ENCODE peak calls at places on chromosomes 16 and 17, in seven cellular contexts. R, F, Y, Z, T, E and S are unnamed samples.

GRCh38 chr17:34071891-34072420 is 183.1 kb upstream of the CCL2 start:
- DNase-seq in R (no peak), F (no peak), Y (no peak), Z (no peak), T (no peak), E (no peak), S (no peak)

GRCh38 chr16:10683160-10683559 is 11.6 kb downstream of the TEKT5 start:
- DNase-seq in R (no peak), F (no peak), Y (no peak), Z (no peak), T (no peak), E (no peak), S (no peak)

GRCh38 chr17:57551321-57552079 is 193.6 kb downstream of the CCDC182 start:
- DNase-seq in R (peak; percentile 84), F (peak; percentile 32), Y (no peak), Z (no peak), T (no peak), E (no peak), S (no peak)

GRCh38 chr17:50547736-50548083 is 736 bp downstream of the SPATA20 start:
- DNase-seq in R (peak; percentile 78), F (peak; percentile 77), Y (no peak), Z (no peak), T (no peak), E (no peak), S (no peak)

GRCh38 chr16:83574388-83574787 is 233.4 kb upstream of the HSBP1 start:
- DNase-seq in R (no peak), F (no peak), Y (no peak), Z (peak; percentile 28), T (peak; percentile 52), E (peak; percentile 43), S (peak; percentile 93)

GRCh38 chr16:67977005-67977404 is 3.3 kb downstream of the DPEP3 start:
- DNase-seq in R (no peak), F (no peak), Y (no peak), Z (no peak), T (no peak), E (no peak), S (no peak)

GRCh38 chr17:41421116-41421515 is 3.3 kb downstream of the KRT37 start:
- DNase-seq in R (no peak), F (no peak), Y (no peak), Z (peak; percentile 79), T (no peak), E (peak; percentile 74), S (peak; percentile 61)

GRCh38 chr17:9829343-9829742 is 3.6 kb downstream of the GLP2R start:
- DNase-seq in R (no peak), F (no peak), Y (no peak), Z (no peak), T (no peak), E (no peak), S (no peak)

GRCh38 chr17:9427460-9428315 is 147.9 kb downstream of the STX8 start:
- DNase-seq in R (no peak), F (no peak), Y (no peak), Z (no peak), T (no peak), E (no peak), S (no peak)

GRCh38 chr16:86044881-86045600 is 146.1 kb downstream of the IRF8 start:
- DNase-seq in R (peak; percentile 76), F (peak; percentile 45), Y (no peak), Z (no peak), T (no peak), E (no peak), S (no peak)

GRCh38 chr17:78890111-78890897 is 12.7 kb downstream of the CEP295NL start:
- DNase-seq in R (peak; percentile 84), F (peak; percentile 44), Y (no peak), Z (no peak), T (no peak), E (no peak), S (no peak)

GRCh38 chr16:77721752-77722314 is 481 bp upstream of the NUDT7 start:
- DNase-seq in R (no peak), F (no peak), Y (no peak), Z (no peak), T (no peak), E (no peak), S (no peak)

GRCh38 chr16:88731699-88732098 is 25.4 kb downstream of the CTU2 start:
- DNase-seq in R (no peak), F (no peak), Y (peak; percentile 93), Z (no peak), T (no peak), E (no peak), S (no peak)

GRCh38 chr16:72938426-72939164 is 109.3 kb downstream of the ZFHX3 start:
- DNase-seq in R (peak; percentile 80), F (peak; percentile 61), Y (no peak), Z (peak; percentile 71), T (peak; percentile 25), E (peak; percentile 90), S (no peak)

GRCh38 chr17:17387461-17388362 is 84.5 kb downstream of the NT5M start:
- DNase-seq in R (peak; percentile 83), F (peak; percentile 78), Y (no peak), Z (no peak), T (no peak), E (no peak), S (no peak)

GRCh38 chr17:28969706-28970393 is 18.5 kb upstream of the PHF12 start:
- DNase-seq in R (no peak), F (no peak), Y (no peak), Z (no peak), T (no peak), E (no peak), S (no peak)

GRCh38 chr17:79621151-79621940 is 10.5 kb upstream of the RBFOX3 start:
- DNase-seq in R (peak; percentile 15), F (no peak), Y (peak; percentile 30), Z (no peak), T (no peak), E (no peak), S (no peak)

GRCh38 chr17:2018716-2019490 is 6.2 kb downstream of the RTN4RL1 start:
- DNase-seq in R (no peak), F (no peak), Y (no peak), Z (no peak), T (no peak), E (no peak), S (no peak)

GRCh38 chr16:2518823-2519710 is 1.1 kb upstream of the AMDHD2 start:
- DNase-seq in R (peak; percentile 73), F (no peak), Y (peak; percentile 55), Z (no peak), T (no peak), E (no peak), S (no peak)

GRCh38 chr16:2523801-2524231 is 3.6 kb downstream of the AMDHD2 start:
- DNase-seq in R (no peak), F (peak; percentile 67), Y (no peak), Z (no peak), T (no peak), E (no peak), S (no peak)

GRCh38 chr16:2519711-2520080 is 475 bp upstream of the AMDHD2 start:
- DNase-seq in R (no peak), F (no peak), Y (no peak), Z (no peak), T (no peak), E (no peak), S (no peak)

GRCh38 chr16:2520097-2520783 is at the start of gene AMDHD2:
- DNase-seq in R (peak; percentile 94), F (peak; percentile 89), Y (peak; percentile 99), Z (peak; percentile 85), T (peak; percentile 70), E (peak; percentile 94), S (peak; percentile 37)

DNA sequence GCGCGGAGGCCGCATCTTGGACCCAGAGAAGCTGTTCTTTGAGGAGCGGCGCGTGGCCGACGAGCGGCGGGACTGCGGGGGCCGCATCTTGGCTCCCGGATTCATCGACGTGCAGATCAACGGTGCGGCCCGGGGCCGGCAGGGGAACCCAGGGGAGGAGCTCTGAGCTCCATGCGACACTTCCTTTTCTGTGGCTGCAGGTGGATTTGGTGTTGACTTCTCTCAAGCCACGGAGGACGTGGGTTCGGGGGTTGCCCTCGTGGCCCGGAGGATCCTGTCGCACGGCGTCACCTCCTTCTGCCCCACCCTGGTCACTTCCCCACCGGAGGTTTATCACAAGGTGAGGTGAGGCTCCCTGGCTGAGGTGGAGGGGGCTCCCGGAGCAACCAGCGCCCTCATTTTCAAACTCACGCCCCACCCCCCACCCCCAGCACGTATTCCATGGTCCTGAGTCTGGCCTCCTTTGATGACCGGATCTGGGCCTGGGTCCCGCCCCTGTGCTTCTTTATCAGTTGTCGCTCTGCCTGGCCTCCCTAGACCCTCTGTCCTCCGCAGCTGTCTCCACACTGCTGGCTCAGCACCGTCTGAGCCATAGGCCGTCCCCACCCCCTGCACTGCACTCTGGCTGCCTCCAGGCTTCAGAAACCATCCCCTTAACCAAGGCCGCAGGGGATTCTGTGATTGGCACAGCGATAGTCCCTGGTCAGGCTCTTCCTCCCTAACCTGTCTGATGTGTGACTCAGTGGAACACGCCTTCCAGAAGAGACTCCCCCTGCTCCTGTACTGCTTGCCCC is 810 bp downstream of the AMDHD2 start:
- DNase-seq in R (peak; percentile 86), F (no peak), Y (peak; percentile 61), Z (no peak), T (no peak), E (peak; percentile 28), S (no peak)
- TF ChIP-seq CTCF in R (no peak), F (no peak), Y (no peak), Z (no peak), T (no peak), E (no peak), S (no peak)

DNA sequence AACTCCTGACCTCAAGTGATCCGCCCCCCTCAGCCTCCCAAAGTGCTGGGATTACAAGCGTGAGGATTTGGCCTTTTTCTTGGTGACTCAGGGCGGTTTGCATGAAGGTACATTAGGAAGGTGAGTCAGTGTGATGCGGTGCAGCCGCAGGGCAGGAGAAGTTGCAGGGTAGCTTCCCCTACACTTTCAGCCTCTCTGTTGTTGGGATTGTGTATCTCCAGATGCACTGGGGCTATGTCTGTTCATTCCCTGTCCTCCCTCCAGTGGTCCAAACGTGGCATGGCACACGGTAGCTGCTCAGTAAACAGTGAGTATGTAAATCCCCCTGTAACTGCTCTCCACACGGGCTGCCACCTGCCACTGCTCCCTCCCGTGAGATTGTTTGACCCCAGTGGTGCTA is 109.1 kb upstream of the CDC42EP4 start:
- DNase-seq in R (no peak), F (no peak), Y (peak; percentile 68), Z (no peak), T (no peak), E (peak; percentile 56), S (no peak)
- TF ChIP-seq CTCF in R (no peak), F (no peak), Y (peak; percentile 35), Z (peak; percentile 48), T (no peak), E (peak; percentile 64), S (peak; percentile 10)

GRCh38 chr17:62303476-62303875 is 76.9 kb upstream of the EFCAB3 start:
- DNase-seq in R (no peak), F (no peak), Y (no peak), Z (no peak), T (no peak), E (no peak), S (no peak)
- TF ChIP-seq CTCF in R (no peak), F (no peak), Y (no peak), Z (no peak), T (no peak), E (no peak), S (no peak)

DNA sequence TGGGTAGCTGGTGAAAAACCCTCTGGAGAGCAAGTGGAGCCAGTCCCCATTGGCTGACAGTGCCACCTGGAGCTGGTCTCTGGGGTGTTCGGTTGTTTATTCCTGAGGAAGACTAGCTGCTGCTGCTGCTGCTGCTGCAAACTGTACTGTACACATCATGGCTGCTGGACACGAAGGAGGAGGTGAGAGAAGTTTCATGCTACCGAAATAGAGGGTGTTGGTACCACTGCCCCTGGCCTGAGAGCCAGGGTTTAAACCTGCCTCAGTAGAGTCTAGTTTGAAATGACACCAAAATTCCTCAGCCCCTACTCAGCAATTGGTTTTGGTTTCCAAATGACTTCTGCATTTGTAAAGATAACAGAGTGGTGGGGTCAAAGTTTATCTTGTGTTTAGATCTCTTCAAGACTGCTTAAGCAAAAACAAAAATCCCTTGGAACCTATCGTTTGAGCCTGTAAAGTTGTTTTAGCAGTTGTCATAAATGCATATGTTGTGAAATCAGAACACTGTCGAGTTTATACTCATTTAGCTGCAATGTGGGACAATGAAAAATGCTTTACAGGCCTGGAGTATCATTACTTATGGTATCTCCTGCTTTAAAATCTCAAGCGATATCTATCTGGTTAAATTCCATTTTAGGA is 40.8 kb downstream of the CYB5B start:
- DNase-seq in R (no peak), F (peak; percentile 27), Y (no peak), Z (peak; percentile 88), T (no peak), E (peak; percentile 60), S (no peak)
- TF ChIP-seq CTCF in R (no peak), F (no peak), Y (peak; percentile 23), Z (no peak), T (no peak), E (peak; percentile 16), S (no peak)